ENCODE peak calls at places on chromosome 19, in eight cellular contexts. One of them, this sample, is unnamed.

GRCh38 chr19:37941820-37942515 is 35.0 kb downstream of the SIPA1L3 start:
- DNase-seq in osteoblast: no peak
- DNase-seq in T-helper 9 cell: no peak
- DNase-seq in NCI-H1048: no peak
- DNase-seq in NAMALWA: no peak
- DNase-seq in T-helper 2 cell: no peak
- DNase-seq in stimulated activated CD8-positive, alpha-beta memory T cell treated with anti-CD3 and anti-CD28 coated beads, Interleukin-15, amount 100 ng/mL, for 24 hours: no peak
- DNase-seq in body of pancreas: no peak
- DNase-seq in this sample: no peak

GRCh38 chr19:42129399-42130253 is 2.6 kb downstream of the POU2F2 start:
- DNase-seq in osteoblast: peak
- DNase-seq in T-helper 2 cell: no peak
- DNase-seq in NAMALWA: peak
- DNase-seq in body of pancreas: no peak
- DNase-seq in stimulated activated CD8-positive, alpha-beta memory T cell treated with anti-CD3 and anti-CD28 coated beads, Interleukin-15, amount 100 ng/mL, for 24 hours: no peak
- DNase-seq in NCI-H1048: no peak
- DNase-seq in T-helper 9 cell: no peak
- DNase-seq in this sample: no peak

GRCh38 chr19:28744014-28744413 is 468.9 kb downstream of the UQCRFS1 start:
- DNase-seq in NCI-H1048: no peak
- DNase-seq in osteoblast: no peak
- DNase-seq in body of pancreas: no peak
- DNase-seq in T-helper 2 cell: no peak
- DNase-seq in T-helper 9 cell: no peak
- DNase-seq in stimulated activated CD8-positive, alpha-beta memory T cell treated with anti-CD3 and anti-CD28 coated beads, Interleukin-15, amount 100 ng/mL, for 24 hours: no peak
- DNase-seq in NAMALWA: no peak
- DNase-seq in this sample: no peak

GRCh38 chr19:48452255-48452654 is 3.1 kb upstream of the KCNJ14 start:
- DNase-seq in stimulated activated CD8-positive, alpha-beta memory T cell treated with anti-CD3 and anti-CD28 coated beads, Interleukin-15, amount 100 ng/mL, for 24 hours: no peak
- DNase-seq in osteoblast: no peak
- DNase-seq in T-helper 2 cell: no peak
- DNase-seq in T-helper 9 cell: no peak
- DNase-seq in NAMALWA: no peak
- DNase-seq in NCI-H1048: no peak
- DNase-seq in body of pancreas: no peak
- DNase-seq in this sample: no peak

GRCh38 chr19:16283103-16283469 is 41.5 kb upstream of the KLF2 start:
- DNase-seq in stimulated activated CD8-positive, alpha-beta memory T cell treated with anti-CD3 and anti-CD28 coated beads, Interleukin-15, amount 100 ng/mL, for 24 hours: no peak
- DNase-seq in NCI-H1048: no peak
- DNase-seq in osteoblast: peak
- DNase-seq in body of pancreas: no peak
- DNase-seq in T-helper 2 cell: no peak
- DNase-seq in T-helper 9 cell: no peak
- DNase-seq in NAMALWA: no peak
- DNase-seq in this sample: no peak

GRCh38 chr19:996051-996838 is 4.0 kb upstream of the GRIN3B start:
- DNase-seq in stimulated activated CD8-positive, alpha-beta memory T cell treated with anti-CD3 and anti-CD28 coated beads, Interleukin-15, amount 100 ng/mL, for 24 hours: peak
- DNase-seq in T-helper 2 cell: peak
- DNase-seq in NAMALWA: no peak
- DNase-seq in T-helper 9 cell: peak
- DNase-seq in osteoblast: peak
- DNase-seq in body of pancreas: peak
- DNase-seq in NCI-H1048: no peak
- DNase-seq in this sample: peak

GRCh38 chr19:42295342-42295741 is 6.6 kb upstream of the PRR19 start:
- DNase-seq in NCI-H1048: no peak
- DNase-seq in osteoblast: no peak
- DNase-seq in T-helper 2 cell: no peak
- DNase-seq in NAMALWA: no peak
- DNase-seq in stimulated activated CD8-positive, alpha-beta memory T cell treated with anti-CD3 and anti-CD28 coated beads, Interleukin-15, amount 100 ng/mL, for 24 hours: no peak
- DNase-seq in T-helper 9 cell: no peak
- DNase-seq in body of pancreas: no peak
- DNase-seq in this sample: no peak

GRCh38 chr19:33301011-33301899 is 1.1 kb downstream of the CEBPA start:
- DNase-seq in stimulated activated CD8-positive, alpha-beta memory T cell treated with anti-CD3 and anti-CD28 coated beads, Interleukin-15, amount 100 ng/mL, for 24 hours: no peak
- DNase-seq in NAMALWA: no peak
- DNase-seq in NCI-H1048: no peak
- DNase-seq in osteoblast: peak
- DNase-seq in T-helper 2 cell: no peak
- DNase-seq in T-helper 9 cell: no peak
- DNase-seq in body of pancreas: peak
- DNase-seq in this sample: no peak

GRCh38 chr19:7373862-7374261 is 25.1 kb downstream of the ARHGEF18 start:
- DNase-seq in T-helper 2 cell: no peak
- DNase-seq in NAMALWA: no peak
- DNase-seq in body of pancreas: no peak
- DNase-seq in T-helper 9 cell: no peak
- DNase-seq in osteoblast: no peak
- DNase-seq in stimulated activated CD8-positive, alpha-beta memory T cell treated with anti-CD3 and anti-CD28 coated beads, Interleukin-15, amount 100 ng/mL, for 24 hours: no peak
- DNase-seq in NCI-H1048: no peak
- DNase-seq in this sample: no peak